ENCODE peak calls at places on chromosomes 7 and 10, in ten cellular contexts. G is HCEC 1CT; Q is NCI-H69; U is pancreas; M is activated CD4-positive, alpha-beta T cell treated with anti-CD3 and anti-CD28 coated beads, Interleukin-2, amount 10 ng/mL, durations not matched to agents 7 days and 5 days; W is activated naive CD4-positive, alpha-beta T cell treated with anti-CD3 and anti-CD28 coated beads, Interleukin-2, amount 50 U/mL, for 16 hours; L is NCI-H1417 treated with DMSO at 0.1 percent for 48 hours; R is stimulated activated CD8-positive, alpha-beta memory T cell treated with anti-CD3 and anti-CD28 coated beads, Interleukin-12 subunit alpha, Interleukin-12 subunit beta, amount 100 ng/mL, for 4 hours; Z is NCI-H1436; S is CD4-positive, CD25-positive, alpha-beta regulatory T cell. B is an unnamed sample.

GRCh38 chr10:17249820-17250219 is 21.8 kb downstream of the VIM start:
- DNase-seq in G (peak), Q (no peak), U (no peak), M (no peak), W (no peak), L (no peak), R (no peak), Z (no peak), S (no peak), B (no peak)

GRCh38 chr10:68628576-68629127 is 68.5 kb downstream of the TET1 start:
- DNase-seq in G (peak), Q (peak), U (no peak), M (peak), W (no peak), L (no peak), R (no peak), Z (no peak), S (no peak), B (no peak)

GRCh38 chr7:19663816-19664531 is 44.9 kb downstream of the POLR1F start:
- DNase-seq in G (peak), Q (peak), U (no peak), M (no peak), W (no peak), L (peak), R (no peak), Z (no peak), S (no peak), B (no peak)

GRCh38 chr7:35705932-35706461 is 11.1 kb upstream of the HERPUD2 start:
- DNase-seq in G (no peak), Q (no peak), U (no peak), M (no peak), W (no peak), L (no peak), R (no peak), Z (no peak), S (no peak), B (no peak)

GRCh38 chr10:115969591-115969990 is 303.4 kb downstream of the GFRA1 start:
- DNase-seq in G (no peak), Q (no peak), U (no peak), M (no peak), W (no peak), L (no peak), R (no peak), Z (no peak), S (no peak), B (no peak)

GRCh38 chr7:5597772-5598171 is 174.1 kb upstream of the TNRC18 start:
- DNase-seq in G (no peak), Q (peak), U (no peak), M (no peak), W (no peak), L (no peak), R (no peak), Z (no peak), S (no peak), B (no peak)

GRCh38 chr10:85857791-85858190 is 508.8 kb downstream of the GRID1 start:
- DNase-seq in G (no peak), Q (no peak), U (no peak), M (no peak), W (no peak), L (no peak), R (no peak), Z (no peak), S (no peak), B (peak)

GRCh38 chr7:78172138-78172887 is 373.7 kb downstream of the PHTF2 start:
- DNase-seq in G (no peak), Q (peak), U (no peak), M (no peak), W (no peak), L (peak), R (no peak), Z (no peak), S (no peak), B (no peak)

GRCh38 chr7:54788664-54789063 is 29.7 kb upstream of the SEC61G start:
- DNase-seq in G (peak), Q (peak), U (no peak), M (no peak), W (peak), L (no peak), R (no peak), Z (peak), S (no peak), B (no peak)

GRCh38 chr7:48139461-48139860 is 31.8 kb upstream of the ABCA13 start:
- DNase-seq in G (peak), Q (peak), U (no peak), M (no peak), W (no peak), L (no peak), R (no peak), Z (no peak), S (no peak), B (no peak)

B was measured in stimulated activated effector memory CD8-positive, alpha-beta T cell treated with anti-CD3 and anti-CD28 coated beads, Interleukin-12 subunit alpha, Interleukin-12 subunit beta, amount 100 ng/mL, for 72 hours.